ENCODE peak calls at places on chromosome 14, in five cellular contexts. R is IMR-90, Z is ovary, Y is uterus, G is esophagus squamous epithelium. V is an unnamed sample.
A peak's percentile ranks its signal among the peaks of the same experiment; 100 is the strongest.

GRCh38 chr14:81455344-81455743 is 55.2 kb upstream of the STON2 start:
- DNase-seq in G (no peak), Z (no peak), Y (no peak), R (no peak), V (no peak)

GRCh38 chr14:68961781-68962584 is 17.1 kb downstream of the ACTN1 start:
- DNase-seq in Y (peak; percentile 72), G (no peak), Z (no peak), R (peak; percentile 85), V (no peak)

GRCh38 chr14:86038401-86038985 is 508.5 kb downstream of the FLRT2 start:
- DNase-seq in R (peak; percentile 62), Y (no peak), G (no peak), Z (no peak), V (no peak)

GRCh38 chr14:60485600-60486251 is at the start of gene C14orf39:
- DNase-seq in G (no peak), Y (no peak), R (peak; percentile 65), Z (no peak), V (no peak)

GRCh38 chr14:77339407-77339806 is 18.6 kb downstream of the GSTZ1 start:
- DNase-seq in G (no peak), R (peak; percentile 82), Y (no peak), Z (no peak), V (no peak)

GRCh38 chr14:76227450-76228050 is 75.8 kb downstream of the GPATCH2L start:
- DNase-seq in G (no peak), Y (no peak), Z (no peak), R (peak; percentile 90), V (no peak)

GRCh38 chr14:92690171-92691011 is 58.0 kb downstream of the LGMN start:
- DNase-seq in R (peak; percentile 59), Z (no peak), G (no peak), Y (no peak), V (no peak)

GRCh38 chr14:50334211-50334610 is 22.1 kb downstream of the DMAC2L start:
- DNase-seq in Z (no peak), G (no peak), R (no peak), Y (no peak), V (no peak)

GRCh38 chr14:21385170-21385904 is 1.5 kb upstream of the SUPT16H start:
- DNase-seq in Y (no peak), R (no peak), G (no peak), Z (no peak), V (no peak)

GRCh38 chr14:65098586-65098985 is 3.7 kb downstream of the MAX start:
- DNase-seq in G (no peak), R (peak; percentile 46), Y (no peak), Z (no peak), V (no peak)

GRCh38 chr14:22886500-22887259 is 3.7 kb downstream of the REM2 start:
- DNase-seq in G (no peak), Z (peak; percentile 81), Y (peak; percentile 80), R (peak; percentile 13), V (peak; percentile 73)
- TF ChIP-seq POLR2A in G (no peak), Z (peak; percentile 30), Y (peak; percentile 35), R (no peak), V (peak; percentile 25)

DNA sequence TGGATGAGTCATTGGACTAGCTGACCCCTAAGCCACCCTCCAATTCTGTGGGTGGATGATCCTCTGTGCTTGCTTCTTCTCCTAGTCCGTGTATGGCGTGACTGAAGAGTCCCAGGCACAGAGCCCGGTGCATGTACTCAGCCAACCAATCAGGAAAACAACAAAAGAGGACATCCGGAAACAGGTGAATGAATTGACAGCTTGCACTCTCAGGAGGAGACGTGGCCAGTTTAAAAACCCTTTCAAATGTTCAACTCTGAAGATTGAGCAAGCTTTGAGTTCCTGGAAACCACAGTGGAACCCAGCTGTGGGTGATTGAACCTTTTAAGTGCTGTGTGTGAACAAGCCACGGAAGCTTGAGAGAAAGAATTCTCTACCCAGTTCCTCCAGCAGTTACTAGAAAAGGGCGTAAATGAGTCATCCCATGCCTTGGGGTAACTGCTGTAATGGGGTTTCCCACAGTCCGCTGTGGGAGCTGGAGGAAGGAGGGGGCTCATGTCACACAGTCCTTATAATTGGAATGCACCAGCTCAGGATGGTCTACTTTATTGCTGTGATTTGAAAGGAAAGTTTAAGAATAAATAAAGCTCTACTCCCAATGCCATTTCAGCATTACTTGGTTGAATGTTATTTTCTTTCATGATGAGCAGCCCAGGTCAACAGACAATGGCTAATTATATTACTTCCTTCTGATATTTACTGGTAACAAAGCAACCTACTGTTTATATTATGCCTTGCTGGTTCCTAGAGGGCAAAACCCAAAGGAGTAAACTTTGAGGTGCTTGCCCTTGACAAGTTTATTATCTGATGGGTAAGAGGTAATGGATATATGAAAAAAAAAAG is 417.0 kb downstream of the DPF3 start:
- DNase-seq in Y (no peak), Z (no peak), R (peak; percentile 53), G (no peak), V (peak; percentile 62)
- H3K27me3 ChIP-seq in Y (no peaks in the 10 kb centered on the region), Z (no peaks in the 10 kb centered on the region), R (peaks cover 38% of the 10 kb centered on the region), G (no peaks in the 10 kb centered on the region), V (no peaks in the 10 kb centered on the region)

GRCh38 chr14:35969310-35969709 is 143.2 kb downstream of the BRMS1L start:
- DNase-seq in Z (no peak), R (no peak), Y (no peak), G (no peak), V (no peak)

GRCh38 chr14:35971965-35972630 is 146.0 kb downstream of the BRMS1L start:
- DNase-seq in R (no peak), Y (no peak), Z (no peak), G (no peak), V (no peak)

GRCh38 chr14:35978561-35978960 is 152.4 kb downstream of the BRMS1L start:
- DNase-seq in Y (no peak), R (no peak), Z (no peak), G (no peak), V (no peak)

GRCh38 chr14:35975814-35976213 is 149.7 kb downstream of the BRMS1L start:
- DNase-seq in G (no peak), R (no peak), Z (no peak), Y (no peak), V (no peak)

GRCh38 chr14:35973770-35974169 is 147.6 kb downstream of the BRMS1L start:
- DNase-seq in Z (no peak), R (no peak), G (no peak), Y (no peak), V (no peak)
- H3K27ac ChIP-seq in Z (no peak overlapping the region), R (no peak overlapping the region), G (no peak overlapping the region), Y (no peak overlapping the region), V (no peak overlapping the region)

GRCh38 chr14:34649344-34649743 is 19.4 kb upstream of the SNX6 start:
- DNase-seq in R (peak; percentile 97), Y (no peak), Z (no peak), G (no peak), V (no peak)

GRCh38 chr14:34655959-34656358 is 26.0 kb upstream of the SNX6 start:
- DNase-seq in Y (no peak), Z (no peak), R (no peak), G (no peak), V (no peak)

GRCh38 chr14:34646570-34647255 is 16.8 kb upstream of the SNX6 start:
- DNase-seq in R (no peak), Y (no peak), Z (no peak), G (no peak), V (no peak)

DNA sequence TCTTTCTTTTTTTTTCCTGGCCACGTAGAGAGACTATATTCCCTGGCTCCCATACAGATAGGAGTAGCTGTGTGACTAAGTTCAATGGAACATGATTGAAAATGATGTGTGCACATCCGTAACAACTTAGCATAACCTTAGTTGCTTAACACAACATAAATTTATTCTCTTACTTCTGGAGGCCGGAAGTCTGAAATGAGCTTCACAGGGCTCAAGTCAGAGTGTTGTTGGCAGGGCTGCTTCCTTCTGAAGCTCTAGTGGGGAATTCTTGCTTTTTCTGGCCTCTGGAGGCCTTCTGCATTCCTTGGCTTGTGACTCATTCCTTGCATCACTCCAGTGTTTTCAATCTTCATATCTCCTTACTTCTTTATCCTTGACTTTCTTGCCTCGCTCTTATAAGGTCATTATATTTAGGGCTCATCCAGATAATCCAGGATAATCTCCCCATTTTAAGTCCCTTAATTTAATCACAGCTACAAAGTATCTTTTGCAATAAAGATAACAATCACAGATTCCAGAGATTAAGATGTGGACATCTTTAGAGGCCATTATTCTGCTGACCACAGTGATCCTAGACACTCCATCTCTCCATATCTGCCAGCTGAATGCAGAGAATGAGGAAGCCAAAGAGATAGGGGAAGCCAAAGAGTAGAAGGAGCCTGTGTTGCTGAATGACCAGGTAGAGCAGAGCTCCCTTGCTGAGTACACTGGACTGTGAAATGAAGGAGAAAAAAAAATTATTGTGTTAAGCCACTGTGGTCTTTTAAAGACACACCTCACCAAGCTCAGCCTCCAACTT is 21.0 kb upstream of the SNX6 start:
- DNase-seq in Y (no peak), Z (no peak), R (peak; percentile 100), G (no peak), V (no peak)
- TF ChIP-seq POLR2A in Y (no peak), Z (no peak), R (peak; percentile 33), G (no peak), V (no peak)

DNA sequence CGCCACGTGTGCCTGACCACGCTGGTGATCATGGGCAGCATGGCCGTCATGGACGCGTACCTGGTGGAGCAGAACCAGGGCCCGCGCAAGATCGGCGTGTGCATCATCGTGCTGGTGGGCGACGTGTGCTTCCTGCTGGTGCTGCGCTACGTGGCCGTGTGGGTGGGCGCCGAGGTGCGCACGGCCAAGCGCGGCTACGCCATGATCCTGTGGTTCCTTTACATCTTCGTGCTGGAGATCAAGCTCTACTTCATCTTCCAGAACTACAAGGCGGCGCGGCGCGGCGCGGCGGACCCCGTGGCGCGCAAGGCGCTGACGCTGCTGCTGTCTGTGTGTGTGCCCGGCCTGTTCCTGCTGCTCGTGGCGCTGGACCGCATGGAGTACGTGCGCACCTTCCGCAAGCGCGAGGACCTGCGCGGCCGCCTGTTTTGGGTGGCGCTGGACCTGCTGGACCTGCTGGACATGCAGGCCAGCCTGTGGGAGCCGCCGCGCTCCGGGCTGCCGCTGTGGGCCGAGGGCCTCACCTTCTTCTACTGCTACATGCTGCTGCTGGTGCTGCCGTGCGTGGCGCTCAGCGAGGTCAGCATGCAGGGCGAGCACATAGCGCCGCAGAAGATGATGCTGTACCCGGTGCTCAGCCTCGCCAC is 2.6 kb downstream of the TMEM121 start:
- DNase-seq in R (no peak), Z (no peak), Y (no peak), G (no peak), V (no peak)
- H3K27me3 ChIP-seq in R (peaks cover 4% of the 10 kb centered on the region), Z (no peaks in the 10 kb centered on the region), Y (no peaks in the 10 kb centered on the region), G (no peaks in the 10 kb centered on the region), V (no peaks in the 10 kb centered on the region)

GRCh38 chr14:102351023-102351422 is 11.7 kb downstream of the CINP start:
- DNase-seq in Y (no peak), R (no peak), G (no peak), Z (no peak), V (no peak)

GRCh38 chr14:102356280-102356679 is 6.4 kb downstream of the CINP start:
- DNase-seq in Z (no peak), R (no peak), G (no peak), Y (no peak), V (no peak)

GRCh38 chr14:102353126-102353619 is 9.5 kb downstream of the CINP start:
- DNase-seq in G (no peak), Y (no peak), Z (no peak), R (no peak), V (no peak)

GRCh38 chr14:102348376-102348775 is 14.3 kb downstream of the CINP start:
- DNase-seq in Y (no peak), R (no peak), G (no peak), Z (no peak), V (no peak)

DNA sequence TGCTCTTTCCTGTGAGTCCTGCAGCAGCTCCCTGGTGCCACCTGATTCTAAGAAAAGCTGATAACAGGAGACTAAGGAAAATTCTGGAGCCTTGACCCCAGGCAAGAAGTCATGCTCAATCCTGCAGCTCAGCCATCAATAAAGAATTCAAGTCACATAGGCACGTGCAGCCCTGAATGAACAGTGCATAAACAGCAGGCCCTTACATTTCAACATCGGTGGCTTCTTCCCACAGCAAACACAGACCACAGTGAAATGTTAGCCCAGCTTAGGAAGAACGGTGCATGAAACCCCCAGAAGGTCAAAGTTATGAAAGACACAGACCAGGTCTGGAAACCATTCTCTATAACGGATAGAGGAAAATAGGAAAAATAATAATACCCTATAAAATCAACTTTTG is 10.5 kb downstream of the CINP start:
- DNase-seq in Y (no peak), R (no peak), Z (no peak), G (no peak), V (no peak)
- H3K27ac ChIP-seq in Y (no peak overlapping the region), R (no peak overlapping the region), Z (no peak overlapping the region), G (no peak overlapping the region), V (no peak overlapping the region)

V was measured in breast epithelium.